ENCODE peak calls at places on chromosomes 11 and 22, in four cellular contexts. B is body of pancreas; M is lung; Q is CD8-positive, alpha-beta T cell. F is an unnamed sample.

GRCh38 chr22:38257170-38257569 is 15.6 kb downstream of the TMEM184B start:
- DNase-seq in B (no peak), M (no peak), Q (no peak), F (no peak)

GRCh38 chr11:60987577-60988277 is 16.2 kb downstream of the CD6 start:
- DNase-seq in B (no peak), M (no peak), Q (no peak), F (no peak)

GRCh38 chr11:70611166-70611565 is 212.8 kb downstream of the CTTN start:
- DNase-seq in B (no peak), M (no peak), Q (no peak), F (no peak)

GRCh38 chr11:57126766-57127400 is 54.9 kb upstream of the LRRC55 start:
- DNase-seq in B (no peak), M (no peak), Q (no peak), F (no peak)

GRCh38 chr22:49372530-49373288 is 455.0 kb downstream of the BRD1 start:
- DNase-seq in B (no peak), M (peak; percentile 21), Q (no peak), F (no peak)

GRCh38 chr11:32571039-32571438 is 12.6 kb upstream of the EIF3M start:
- DNase-seq in B (no peak), M (no peak), Q (no peak), F (no peak)

GRCh38 chr22:19060356-19061009 is 61.7 kb downstream of the DGCR2 start:
- DNase-seq in B (no peak), M (no peak), Q (no peak), F (no peak)

GRCh38 chr11:6572215-6572614 is 31.2 kb downstream of the RRP8 start:
- DNase-seq in B (no peak), M (no peak), Q (no peak), F (no peak)

GRCh38 chr11:46674463-46675287 is 25.7 kb downstream of the ARHGAP1 start:
- DNase-seq in B (peak; percentile 28), M (no peak), Q (peak; percentile 30), F (no peak)

GRCh38 chr11:34065505-34066203 is 14.1 kb downstream of the CAPRIN1 start:
- DNase-seq in B (no peak), M (no peak), Q (no peak), F (no peak)

GRCh38 chr11:409600-410471 is 5.0 kb downstream of the SIGIRR start:
- DNase-seq in B (no peak), M (no peak), Q (no peak), F (no peak)

GRCh38 chr11:85406316-85406715 is 220.8 kb downstream of the DLG2 start:
- DNase-seq in B (no peak), M (no peak), Q (no peak), F (no peak)

GRCh38 chr11:9972917-9973504 is 309.1 kb downstream of the SWAP70 start:
- DNase-seq in B (peak; percentile 58), M (no peak), Q (no peak), F (peak; percentile 25)

GRCh38 chr11:100735949-100736675 is 49.0 kb downstream of the ARHGAP42 start:
- DNase-seq in B (no peak), M (no peak), Q (no peak), F (no peak)

GRCh38 chr22:28883917-28884753 is 763 bp downstream of the ZNRF3 start:
- DNase-seq in B (peak; percentile 53), M (no peak), Q (peak; percentile 20), F (no peak)

GRCh38 chr11:130999086-130999485 is 82.8 kb upstream of the SNX19 start:
- DNase-seq in B (no peak), M (no peak), Q (no peak), F (no peak)

GRCh38 chr11:119101367-119101758 is 290 bp downstream of the DPAGT1 start:
- DNase-seq in B (no peak), M (no peak), Q (no peak), F (no peak)

GRCh38 chr11:130216221-130216550 is 56.6 kb downstream of the ST14 start:
- DNase-seq in B (no peak), M (peak; percentile 25), Q (no peak), F (no peak)

GRCh38 chr11:6601041-6601461 is 2.4 kb downstream of the RRP8 start:
- DNase-seq in B (no peak), M (no peak), Q (peak; percentile 8), F (no peak)

GRCh38 chr11:129117595-129118350 is 74.4 kb downstream of the ARHGAP32 start:
- DNase-seq in B (peak; percentile 52), M (peak; percentile 43), Q (peak; percentile 39), F (peak; percentile 15)

GRCh38 chr22:50583294-50583865 is 731 bp upstream of the CHKB start:
- DNase-seq in B (no peak), M (no peak), Q (no peak), F (no peak)

GRCh38 chr11:18791175-18792065 is at the start of gene PTPN5:
- DNase-seq in B (no peak), M (no peak), Q (no peak), F (no peak)

GRCh38 chr11:111515591-111515990 is 1.0 kb downstream of the HOATZ start:
- DNase-seq in B (no peak), M (no peak), Q (no peak), F (no peak)

GRCh38 chr11:20033806-20034205 is 126.5 kb downstream of the DBX1 start:
- DNase-seq in B (peak; percentile 62), M (no peak), Q (no peak), F (no peak)

GRCh38 chr11:134483857-134484256 is 71.8 kb upstream of the B3GAT1 start:
- DNase-seq in B (no peak), M (no peak), Q (no peak), F (no peak)

GRCh38 chr11:35688023-35688422 is 25.4 kb downstream of the TRIM44 start:
- DNase-seq in B (no peak), M (no peak), Q (no peak), F (no peak)

GRCh38 chr11:74024630-74025029 is 15.7 kb upstream of the UCP3 start:
- DNase-seq in B (peak; percentile 56), M (peak; percentile 42), Q (no peak), F (no peak)

GRCh38 chr11:119262668-119263351 is 54.1 kb downstream of the MCAM start:
- DNase-seq in B (no peak), M (no peak), Q (no peak), F (no peak)

GRCh38 chr11:104866815-104867214 is 31.4 kb downstream of the CASP12 start:
- DNase-seq in B (no peak), M (no peak), Q (no peak), F (no peak)

GRCh38 chr11:134531331-134532135 is 119.5 kb upstream of the B3GAT1 start:
- DNase-seq in B (no peak), M (no peak), Q (peak; percentile 7), F (no peak)

GRCh38 chr22:37686002-37686982 is at the start of gene NOL12:
- DNase-seq in B (peak; percentile 89), M (peak; percentile 85), Q (peak; percentile 78), F (peak; percentile 70)

GRCh38 chr11:58524232-58525036 is 16.5 kb upstream of the OR5B21 start:
- DNase-seq in B (peak; percentile 68), M (peak; percentile 54), Q (peak; percentile 51), F (peak; percentile 40)

GRCh38 chr11:119209186-119209585 is 3.0 kb downstream of the CBL start:
- DNase-seq in B (no peak), M (no peak), Q (no peak), F (no peak)

GRCh38 chr11:66638177-66639065 is at the start of gene RBM4:
- DNase-seq in B (peak; percentile 100), M (peak; percentile 99), Q (peak; percentile 96), F (peak; percentile 100)
- TF ChIP-seq CTCF in B (no peak), M (no peak), Q (no peak), F (peak; percentile 18)

GRCh38 chr22:27671413-27671721 is 130.2 kb downstream of the MN1 start:
- DNase-seq in B (no peak), M (no peak), Q (no peak), F (no peak)
- H3K4me3 ChIP-seq in B (no peak overlapping the region), M (no peak overlapping the region), Q (no peak overlapping the region), F (no peak overlapping the region)

DNA sequence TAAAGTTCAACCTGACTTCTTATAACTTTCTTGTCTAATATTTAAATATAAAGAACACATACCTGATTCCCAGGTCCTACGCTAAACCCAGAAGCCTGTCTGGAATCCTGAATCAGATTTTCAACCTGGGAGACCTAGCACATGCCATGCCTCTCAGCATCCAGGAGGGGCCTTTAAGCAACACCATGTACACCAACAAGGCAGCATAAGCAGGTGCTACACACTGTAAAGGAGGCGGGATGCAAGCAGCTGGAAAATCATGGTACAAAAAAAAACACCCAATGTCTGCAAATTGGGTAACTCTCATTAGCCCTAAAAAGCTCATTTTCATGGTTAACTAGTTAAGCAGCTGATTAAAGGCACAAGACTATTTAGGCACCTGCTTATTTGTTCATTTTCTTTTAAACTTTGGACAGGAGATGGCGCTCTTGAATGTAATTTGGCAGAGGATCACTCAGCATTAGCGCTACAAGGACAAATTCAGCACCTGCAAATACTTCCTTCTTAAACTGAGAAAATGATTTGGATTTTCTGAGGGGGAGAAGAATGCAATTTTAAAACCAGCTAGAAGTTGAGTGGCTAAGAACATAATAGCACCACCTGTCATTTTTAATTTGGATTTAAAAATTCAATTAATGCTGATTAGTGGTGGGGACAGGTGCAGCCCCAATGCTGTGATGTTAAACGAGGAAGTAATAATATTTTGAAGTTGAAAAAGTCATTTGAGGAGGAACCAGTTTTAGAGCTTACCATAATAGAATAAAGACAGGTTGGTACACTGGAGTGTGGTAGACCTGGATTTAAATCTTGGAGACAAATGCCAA is 104.0 kb downstream of the FAR1 start:
- DNase-seq in B (peak; percentile 55), M (no peak), Q (no peak), F (peak; percentile 35)
- TF ChIP-seq CTCF in B (peak; percentile 26), M (peak; percentile 57), Q (peak; percentile 75), F (peak; percentile 44)

GRCh38 chr22:46844606-46845210 is 82.3 kb downstream of the TBC1D22A start:
- DNase-seq in B (no peak), M (no peak), Q (no peak), F (no peak)
- H3K4me3 ChIP-seq in B (no peak overlapping the region), M (no peak overlapping the region), Q (no peak overlapping the region), F (no peak overlapping the region)

GRCh38 chr11:86632499-86633269 is 39.7 kb downstream of the ME3 start:
- DNase-seq in B (peak; percentile 10), M (no peak), Q (peak; percentile 12), F (no peak)
- TF ChIP-seq CTCF in B (no peak), M (no peak), Q (no peak), F (no peak)

DNA sequence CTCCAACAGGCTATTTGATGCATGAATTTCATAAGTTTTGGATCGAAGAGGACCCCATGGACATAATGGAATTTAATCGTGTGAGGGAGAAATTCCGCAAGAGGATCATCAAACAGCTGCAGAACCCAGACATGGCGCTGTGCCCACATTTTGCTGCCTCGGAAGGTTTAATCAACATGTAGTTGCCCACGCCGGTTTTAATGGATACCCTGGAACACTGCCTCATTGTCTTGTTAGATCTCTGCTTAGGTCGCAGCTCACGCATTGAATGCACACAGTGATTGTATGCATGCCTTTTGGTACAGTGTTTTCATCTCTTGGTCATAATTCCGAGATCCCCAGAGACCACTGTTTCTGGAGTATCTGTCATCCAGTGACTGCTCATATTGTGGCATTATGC is 46.8 kb downstream of the SLN start:
- DNase-seq in B (no peak), M (no peak), Q (no peak), F (no peak)
- H3K4me3 ChIP-seq in B (no peak overlapping the region), M (no peak overlapping the region), Q (no peak overlapping the region), F (no peak overlapping the region)